ENCODE peak calls at places on chromosomes 5 and 9, in seven cellular contexts. J, N, Z, I, C, S and A are unnamed samples.

GRCh38 chr9:131266301-131267229 is 9.7 kb downstream of the FAM78A start:
- DNase-seq in C (no peak), S (no peak), N (peak; percentile 13), I (no peak), J (no peak), Z (no peak), A (no peak)

GRCh38 chr9:122374885-122375420 is 4.1 kb downstream of the PTGS1 start:
- DNase-seq in N (peak; percentile 75), J (no peak), S (no peak), I (peak; percentile 40), Z (peak; percentile 70), C (no peak), A (no peak)

GRCh38 chr9:126423709-126424185 is 97.1 kb downstream of the MVB12B start:
- DNase-seq in J (no peak), I (no peak), N (no peak), S (no peak), C (no peak), Z (no peak), A (no peak)

GRCh38 chr5:128844354-128844923 is 120.8 kb upstream of the SLC27A6 start:
- DNase-seq in Z (peak; percentile 10), S (no peak), I (peak; percentile 50), C (no peak), J (no peak), N (peak; percentile 38), A (no peak)

GRCh38 chr5:170572453-170572852 is 68.6 kb downstream of the KCNIP1 start:
- DNase-seq in Z (no peak), C (peak; percentile 74), J (no peak), I (peak; percentile 25), S (no peak), N (no peak), A (no peak)

GRCh38 chr9:70133253-70134208 is 89.9 kb downstream of the MAMDC2 start:
- DNase-seq in N (peak; percentile 56), C (no peak), J (no peak), I (no peak), Z (no peak), S (no peak), A (no peak)

GRCh38 chr9:120713257-120714087 is 798 bp downstream of the MEGF9 start:
- DNase-seq in C (no peak), Z (peak; percentile 14), N (no peak), J (no peak), I (peak; percentile 36), S (peak; percentile 53), A (peak; percentile 58)

GRCh38 chr5:129245489-129245888 is 150.9 kb downstream of the ISOC1 start:
- DNase-seq in I (no peak), C (no peak), S (no peak), J (no peak), Z (no peak), N (no peak), A (no peak)

GRCh38 chr9:99852617-99853016 is 30.9 kb downstream of the NR4A3 start:
- DNase-seq in S (no peak), N (no peak), Z (no peak), J (no peak), I (no peak), C (no peak), A (no peak)

GRCh38 chr5:14948341-14948830 is 76.8 kb upstream of the ANKH start:
- DNase-seq in I (no peak), S (no peak), J (no peak), C (no peak), N (no peak), Z (no peak), A (no peak)

GRCh38 chr5:138824516-138824915 is 50.6 kb downstream of the LRRTM2 start:
- DNase-seq in C (no peak), S (no peak), I (no peak), J (no peak), N (peak; percentile 50), Z (no peak), A (no peak)

GRCh38 chr9:63817622-63818518 is 1467.1 kb downstream of the FOXD4L5 start:
- DNase-seq in S (peak; percentile 65), I (peak; percentile 20), Z (peak; percentile 23), N (no peak), J (no peak), C (peak; percentile 8), A (peak; percentile 42)

GRCh38 chr5:69030663-69031062 is 63.2 kb upstream of the SLC30A5 start:
- DNase-seq in I (no peak), C (no peak), N (no peak), S (no peak), J (no peak), Z (peak; percentile 6), A (no peak)